ENCODE peak calls at places on chromosomes 16 and 17, in ten cellular contexts. P, G, H, Y, Z, V, J, W, E and S are unnamed samples.

GRCh38 chr16:17801024-17801423 is 330.3 kb upstream of the XYLT1 start:
- DNase-seq in W (no peak), Z (no peak), J (no peak), H (no peak), G (no peak), V (no peak), E (no peak), P (no peak), Y (no peak), S (no peak)

GRCh38 chr16:73126453-73126853 is 78.5 kb upstream of the ZFHX3 start:
- DNase-seq in Y (no peak), P (no peak), V (no peak), Z (peak; percentile 59), H (peak; percentile 35), J (peak; percentile 88), G (no peak), E (peak; percentile 10), W (no peak), S (no peak)

GRCh38 chr16:7137560-7138330 is 194.9 kb upstream of the RBFOX1 start:
- DNase-seq in Y (no peak), P (no peak), W (no peak), J (no peak), V (no peak), H (no peak), Z (no peak), E (peak; percentile 2), G (no peak), S (no peak)

GRCh38 chr16:55641430-55642056 is 14.2 kb upstream of the SLC6A2 start:
- DNase-seq in W (no peak), Y (no peak), P (no peak), G (no peak), E (no peak), J (peak; percentile 59), H (no peak), Z (no peak), V (no peak), S (no peak)

GRCh38 chr16:79093554-79093967 is 507.0 kb downstream of the MAF start:
- DNase-seq in Z (no peak), P (no peak), J (no peak), H (no peak), G (no peak), V (no peak), E (no peak), W (no peak), Y (no peak), S (no peak)

GRCh38 chr16:72561-73537 is at the start of gene RHBDF1:
- DNase-seq in P (peak; percentile 74), H (peak; percentile 71), V (no peak), J (peak; percentile 56), Z (no peak), W (no peak), G (peak; percentile 69), E (peak; percentile 74), Y (peak; percentile 48), S (peak; percentile 64)

GRCh38 chr17:56108811-56109284 is 44.4 kb upstream of the ANKFN1 start:
- DNase-seq in P (no peak), H (no peak), W (no peak), J (no peak), Y (no peak), V (no peak), G (no peak), E (no peak), Z (no peak), S (no peak)

GRCh38 chr17:80316927-80317705 is 56.5 kb downstream of the RNF213 start:
- DNase-seq in P (no peak), Y (no peak), J (no peak), H (no peak), V (no peak), G (no peak), E (no peak), Z (no peak), W (no peak), S (no peak)

GRCh38 chr16:17511340-17511739 is 40.6 kb upstream of the XYLT1 start:
- DNase-seq in Y (no peak), G (no peak), H (no peak), V (no peak), P (no peak), Z (peak; percentile 84), W (no peak), J (peak; percentile 96), E (no peak), S (no peak)

GRCh38 chr17:73801455-73802100 is 157.3 kb upstream of the SDK2 start:
- DNase-seq in Y (no peak), V (peak; percentile 56), J (no peak), E (no peak), W (no peak), G (no peak), Z (no peak), P (no peak), H (no peak), S (no peak)

GRCh38 chr16:57279780-57280638 is 4.5 kb downstream of the PLLP start:
- DNase-seq in W (no peak), Z (no peak), Y (no peak), J (no peak), G (no peak), P (no peak), H (no peak), E (no peak), V (no peak), S (no peak)

GRCh38 chr16:17334096-17334495 is 136.7 kb downstream of the XYLT1 start:
- DNase-seq in H (no peak), E (peak; percentile 7), V (no peak), Z (peak; percentile 69), J (peak; percentile 85), G (no peak), Y (no peak), W (no peak), P (no peak), S (no peak)

GRCh38 chr16:28549301-28549899 is 4.3 kb upstream of the SGF29 start:
- DNase-seq in G (no peak), V (no peak), H (no peak), P (no peak), E (peak; percentile 21), W (no peak), Y (no peak), Z (no peak), J (peak; percentile 47), S (no peak)

GRCh38 chr17:65742433-65743312 is 181.2 kb upstream of the AXIN2 start:
- DNase-seq in Y (no peak), E (peak; percentile 50), W (peak; percentile 1), V (no peak), P (no peak), Z (peak; percentile 46), H (no peak), G (no peak), J (peak; percentile 92), S (no peak)

GRCh38 chr16:50372611-50373344 is 4.0 kb upstream of the BRD7 start:
- DNase-seq in Y (no peak), Z (peak; percentile 4), W (no peak), G (no peak), E (peak; percentile 32), J (peak; percentile 41), H (no peak), P (no peak), V (no peak), S (no peak)

DNA sequence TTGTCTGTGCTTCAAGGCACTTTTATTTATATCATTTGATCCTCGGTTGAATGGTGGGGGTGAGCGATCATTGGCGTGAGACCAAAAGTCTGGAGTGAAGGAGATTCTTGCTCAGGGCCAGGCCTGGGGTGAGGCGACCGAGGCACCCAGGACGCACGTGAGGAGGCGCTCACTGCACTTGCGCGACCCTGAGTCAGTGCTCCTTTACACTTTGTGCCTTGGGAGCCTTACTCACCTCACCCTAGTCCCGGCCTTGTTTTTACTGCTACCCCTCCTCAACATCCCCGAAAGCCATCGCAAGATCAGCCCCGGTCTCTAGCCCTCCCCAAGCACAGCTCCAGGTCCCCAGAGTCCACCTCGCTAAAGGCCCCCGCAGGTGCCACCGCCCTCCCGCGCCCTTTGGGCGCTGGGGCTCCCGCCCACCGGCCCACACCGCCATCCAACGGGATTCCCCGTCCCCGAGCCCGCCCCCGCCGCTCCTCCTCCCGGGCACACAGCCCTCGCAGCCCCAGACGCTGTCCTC is 496 bp downstream of the EZH1 start:
- DNase-seq in E (peak; percentile 57), G (peak; percentile 76), J (peak; percentile 56), W (peak; percentile 19), V (peak; percentile 71), H (peak; percentile 64), Y (no peak), P (no peak), Z (no peak), S (no peak)
- TF ChIP-seq CTCF in E (no peak), G (no peak), J (no peak), W (no peak), V (peak; percentile 25), H (no peak), Y (peak; percentile 3), P (no peak), Z (no peak), S (no peak)

GRCh38 chr17:82300707-82301270 is 16.6 kb downstream of the CD7 start:
- DNase-seq in G (peak; percentile 77), J (peak; percentile 68), V (peak; percentile 80), Z (no peak), E (peak; percentile 39), H (peak; percentile 54), P (peak; percentile 72), W (no peak), Y (peak; percentile 57), S (peak; percentile 78)
- TF ChIP-seq CTCF in G (no peak), J (peak; percentile 72), V (peak; percentile 69), Z (peak; percentile 84), E (peak; percentile 77), H (no peak), P (peak; percentile 68), W (peak; percentile 86), Y (peak; percentile 71), S (peak; percentile 65)

GRCh38 chr17:6853764-6854442 is 22.4 kb upstream of the TEKT1 start:
- DNase-seq in W (peak; percentile 34), E (no peak), Y (no peak), J (no peak), P (peak; percentile 64), G (no peak), H (no peak), Z (no peak), V (no peak), S (peak; percentile 16)
- TF ChIP-seq CTCF in W (peak; percentile 74), E (no peak), Y (peak; percentile 52), J (peak; percentile 34), P (peak; percentile 72), G (no peak), H (no peak), Z (peak; percentile 25), V (peak; percentile 39), S (peak; percentile 48)

GRCh38 chr17:67138392-67138791 is 94.0 kb downstream of the CACNG1 start:
- DNase-seq in H (no peak), J (no peak), G (no peak), P (no peak), V (no peak), E (no peak), W (no peak), Z (no peak), Y (no peak), S (no peak)

GRCh38 chr17:67137860-67138259 is 93.5 kb downstream of the CACNG1 start:
- DNase-seq in V (no peak), E (no peak), H (no peak), Y (no peak), Z (no peak), W (no peak), G (no peak), P (no peak), J (no peak), S (no peak)

GRCh38 chr17:67137026-67137370 is 92.6 kb downstream of the CACNG1 start:
- DNase-seq in P (no peak), W (no peak), J (no peak), Z (no peak), E (no peak), V (no peak), Y (no peak), H (no peak), G (no peak), S (no peak)

GRCh38 chr17:67139289-67139688 is 94.9 kb downstream of the CACNG1 start:
- DNase-seq in V (no peak), E (no peak), Y (no peak), Z (no peak), P (no peak), J (no peak), H (no peak), G (no peak), W (no peak), S (no peak)

GRCh38 chr17:67139784-67140665 is 95.7 kb downstream of the CACNG1 start:
- DNase-seq in E (peak; percentile 42), Z (no peak), W (no peak), J (peak; percentile 30), P (peak; percentile 30), Y (no peak), V (no peak), H (no peak), G (no peak), S (no peak)
- TF ChIP-seq CTCF in E (no peak), Z (no peak), W (peak; percentile 58), J (no peak), P (no peak), Y (no peak), V (no peak), H (no peak), G (no peak), S (no peak)